ENCODE peak calls at places on chromosomes 3 and 15, in seven cellular contexts. S is dorsolateral prefrontal cortex, B is NCI-H1048, T is NCI-H2029, X is NCI-H1092, V is heart left ventricle, Q is colonic mucosa. M is an unnamed sample.

GRCh38 chr3:163644172-163644571 is 1434.1 kb downstream of the SI start:
- DNase-seq in S (no peak), B (no peak), T (no peak), X (no peak), V (no peak), Q (no peak), M (no peak)

GRCh38 chr15:93057618-93058017 is 31.4 kb downstream of the RGMA start:
- DNase-seq in S (no peak), B (no peak), T (no peak), X (no peak), V (no peak), Q (no peak), M (no peak)

GRCh38 chr3:149706905-149707304 is 45.4 kb downstream of the COMMD2 start:
- DNase-seq in S (no peak), B (no peak), T (no peak), X (no peak), V (no peak), Q (no peak), M (no peak)

GRCh38 chr3:94064243-94064642 is 1.4 kb downstream of the NSUN3 start:
- DNase-seq in S (no peak), B (no peak), T (no peak), X (no peak), V (no peak), Q (no peak), M (no peak)

GRCh38 chr3:2921903-2922302 is 188.3 kb downstream of the IL5RA start:
- DNase-seq in S (no peak), B (no peak), T (peak), X (no peak), V (no peak), Q (no peak), M (no peak)

GRCh38 chr15:25810631-25811077 is 52.5 kb downstream of the ATP10A start:
- DNase-seq in S (no peak), B (no peak), T (no peak), X (no peak), V (no peak), Q (no peak), M (no peak)

GRCh38 chr3:111906667-111907066 is 47.6 kb downstream of the PHLDB2 start:
- DNase-seq in S (no peak), B (no peak), T (no peak), X (no peak), V (no peak), Q (no peak), M (no peak)

GRCh38 chr3:39267631-39268553 is 11.9 kb downstream of the CX3CR1 start:
- DNase-seq in S (no peak), B (no peak), T (no peak), X (no peak), V (no peak), Q (no peak), M (no peak)

GRCh38 chr15:70088887-70089691 is 8.6 kb downstream of the TLE3 start:
- DNase-seq in S (no peak), B (no peak), T (no peak), X (no peak), V (peak), Q (peak), M (no peak)

GRCh38 chr3:178823556-178824229 is 247.9 kb downstream of the ZMAT3 start:
- DNase-seq in S (no peak), B (peak), T (no peak), X (no peak), V (peak), Q (no peak), M (peak)

GRCh38 chr15:49314729-49315128 is 108.3 kb upstream of the FGF7 start:
- DNase-seq in S (no peak), B (no peak), T (no peak), X (no peak), V (peak), Q (no peak), M (no peak)

GRCh38 chr3:75781079-75781745 is 4.1 kb downstream of the ZNF717 start:
- DNase-seq in S (no peak), B (no peak), T (no peak), X (no peak), V (no peak), Q (no peak), M (no peak)

GRCh38 chr15:25242957-25243799 is 195.6 kb downstream of the UBE3A start:
- DNase-seq in S (peak), B (no peak), T (no peak), X (no peak), V (peak), Q (no peak), M (no peak)

GRCh38 chr3:194070634-194071409 is 65.1 kb upstream of the HES1 start:
- DNase-seq in S (peak), B (peak), T (peak), X (peak), V (peak), Q (peak), M (peak)

GRCh38 chr3:12483364-12483763 is 916 bp upstream of the TSEN2 start:
- DNase-seq in S (no peak), B (no peak), T (peak), X (no peak), V (no peak), Q (no peak), M (no peak)

GRCh38 chr3:123412076-123412475 is 36.8 kb downstream of the ADCY5 start:
- DNase-seq in S (no peak), B (no peak), T (no peak), X (no peak), V (no peak), Q (no peak), M (no peak)

GRCh38 chr3:139394116-139394515 is 4.7 kb upstream of the COPB2 start:
- DNase-seq in S (no peak), B (no peak), T (no peak), X (no peak), V (no peak), Q (no peak), M (no peak)

GRCh38 chr3:43236008-43236407 is 50.3 kb upstream of the SNRK start:
- DNase-seq in S (no peak), B (no peak), T (no peak), X (no peak), V (no peak), Q (no peak), M (no peak)

GRCh38 chr3:62007036-62007435 is 366.3 kb downstream of the FEZF2 start:
- DNase-seq in S (no peak), B (no peak), T (no peak), X (no peak), V (no peak), Q (no peak), M (no peak)

GRCh38 chr15:33559207-33559890 is 248.6 kb downstream of the RYR3 start:
- DNase-seq in S (no peak), B (no peak), T (no peak), X (no peak), V (no peak), Q (no peak), M (peak)

GRCh38 chr15:91940466-91941381 is 87.2 kb downstream of the SLCO3A1 start:
- DNase-seq in S (no peak), B (no peak), T (no peak), X (no peak), V (no peak), Q (peak), M (peak)

GRCh38 chr15:90645873-90646605 is 71.1 kb upstream of the BLM start:
- DNase-seq in S (no peak), B (no peak), T (no peak), X (no peak), V (no peak), Q (no peak), M (no peak)

GRCh38 chr3:115347737-115348136 is 200.6 kb upstream of the ZBTB20 start:
- DNase-seq in S (no peak), B (no peak), T (no peak), X (no peak), V (no peak), Q (no peak), M (no peak)

GRCh38 chr15:29061746-29062660 is 176.2 kb downstream of the APBA2 start:
- DNase-seq in S (no peak), B (no peak), T (no peak), X (no peak), V (no peak), Q (no peak), M (no peak)

GRCh38 chr3:123571264-123571972 is 13.4 kb downstream of the HACD2 start:
- DNase-seq in S (no peak), B (no peak), T (no peak), X (no peak), V (no peak), Q (no peak), M (no peak)